ENCODE peak calls at places on chromosome 5, in ten cellular contexts. N, X, A, P, S, I, J, F, Y and E are unnamed samples.

GRCh38 chr5:329106-329757 is 7.7 kb downstream of the AHRR start:
- DNase-seq in S (no peak), A (no peak), Y (peak), F (no peak), P (no peak), X (no peak), N (no peak), I (no peak), J (no peak), E (no peak)

GRCh38 chr5:55031492-55031891 is 7.4 kb downstream of the GZMK start:
- DNase-seq in S (no peak), P (no peak), N (no peak), J (no peak), F (no peak), X (no peak), I (no peak), Y (no peak), A (no peak), E (peak)

GRCh38 chr5:150789943-150790611 is 11.5 kb downstream of the SMIM3 start:
- DNase-seq in Y (peak), I (peak), X (no peak), A (peak), N (no peak), P (peak), J (peak), S (peak), F (no peak), E (peak)

GRCh38 chr5:71587709-71588532 is 781 bp downstream of the MCCC2 start:
- DNase-seq in P (peak), F (no peak), X (no peak), S (no peak), J (no peak), A (no peak), I (peak), N (no peak), Y (no peak), E (peak)

GRCh38 chr5:127337876-127338275 is 47.3 kb downstream of the MEGF10 start:
- DNase-seq in P (no peak), X (no peak), I (peak), J (no peak), F (no peak), S (no peak), N (no peak), Y (no peak), A (no peak), E (no peak)

GRCh38 chr5:109880907-109881685 is 191.4 kb downstream of the MAN2A1 start:
- DNase-seq in S (no peak), X (no peak), Y (no peak), J (no peak), N (no peak), A (no peak), I (no peak), F (no peak), P (no peak), E (peak)

GRCh38 chr5:58887721-58888409 is 305.0 kb downstream of the RAB3C start:
- DNase-seq in N (peak), S (no peak), Y (peak), J (no peak), X (no peak), I (no peak), P (no peak), F (peak), A (peak), E (peak)

GRCh38 chr5:176730815-176731475 is 79.4 kb upstream of the UNC5A start:
- DNase-seq in F (no peak), Y (no peak), X (no peak), J (no peak), I (no peak), S (no peak), P (no peak), N (no peak), A (no peak), E (no peak)

GRCh38 chr5:133232011-133232410 is 180.2 kb downstream of the HSPA4 start:
- DNase-seq in A (no peak), X (no peak), P (no peak), F (peak), S (peak), Y (no peak), I (no peak), N (no peak), J (peak), E (no peak)

GRCh38 chr5:151682240-151682639 is 4.5 kb downstream of the SPARC start:
- DNase-seq in J (no peak), Y (peak), P (no peak), I (no peak), A (peak), N (no peak), S (no peak), F (no peak), X (no peak), E (peak)

GRCh38 chr5:179793470-179794139 is at the start of gene LTC4S:
- DNase-seq in Y (peak), S (peak), N (peak), I (no peak), F (peak), P (no peak), A (peak), X (no peak), J (no peak), E (peak)

GRCh38 chr5:111553889-111554288 is 41.6 kb upstream of the STARD4 start:
- DNase-seq in Y (no peak), J (no peak), I (no peak), A (no peak), X (no peak), N (no peak), S (no peak), F (no peak), P (no peak), E (no peak)

GRCh38 chr5:116864157-116864837 is 289.7 kb upstream of the SEMA6A start:
- DNase-seq in P (peak), S (no peak), A (no peak), F (no peak), Y (no peak), I (peak), J (peak), N (no peak), X (peak), E (peak)

GRCh38 chr5:43514471-43514815 is 505 bp downstream of the C5orf34 start:
- DNase-seq in Y (peak), P (no peak), J (no peak), F (no peak), N (no peak), I (peak), A (peak), X (no peak), S (no peak), E (peak)

GRCh38 chr5:149314571-149315111 is 30.7 kb upstream of the GRPEL2 start:
- DNase-seq in X (no peak), P (no peak), Y (no peak), A (no peak), F (no peak), J (no peak), S (no peak), I (no peak), N (no peak), E (no peak)
- TF ChIP-seq CTCF in X (no peak), P (peak), Y (no peak), A (no peak), F (no peak), J (no peak), S (no peak), I (peak), N (no peak), E (no peak)

DNA sequence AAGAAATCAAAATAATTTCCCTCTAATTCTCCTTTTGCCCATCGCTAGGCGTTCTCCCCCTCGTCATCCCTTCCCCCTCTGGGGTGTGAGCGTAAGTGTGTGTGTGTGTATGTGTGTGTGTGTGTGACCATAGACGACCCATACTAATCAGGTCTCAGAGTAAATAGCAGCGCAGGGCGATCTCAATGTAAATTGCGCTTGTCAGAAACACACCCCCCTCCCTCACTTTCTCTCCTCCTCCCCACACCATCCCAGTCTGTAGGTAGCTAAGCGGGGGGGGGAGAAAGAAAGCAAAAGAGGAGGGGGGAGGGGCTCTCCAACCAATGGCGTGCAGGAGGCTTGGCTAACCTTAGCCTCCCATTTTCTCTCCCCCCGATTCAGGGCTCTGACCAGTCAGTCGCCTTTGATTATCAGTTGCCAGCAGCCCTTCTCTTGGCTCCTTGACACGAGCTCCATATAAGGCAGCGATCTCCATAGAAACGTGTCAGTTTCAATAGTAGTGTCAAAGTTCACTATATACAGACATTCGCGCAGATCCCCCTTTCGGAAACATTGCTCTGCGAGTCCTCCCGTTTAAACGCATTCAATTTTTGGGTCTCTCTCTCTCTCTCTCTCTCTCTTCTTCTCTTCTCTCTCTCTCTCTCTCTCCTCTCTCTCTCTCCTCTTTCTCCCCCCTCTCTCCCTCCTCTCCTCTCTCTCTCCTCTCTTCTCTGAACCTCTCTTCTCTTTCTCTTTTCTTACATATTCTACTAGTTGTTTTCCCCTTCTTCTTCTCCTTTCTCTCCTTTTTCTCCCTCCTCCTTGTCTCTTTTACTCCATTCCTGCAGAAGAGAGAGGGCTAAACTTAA is at the start of gene NR2F1:
- DNase-seq in X (peak), I (peak), S (peak), F (no peak), N (no peak), A (peak), Y (peak), P (peak), J (peak), E (peak)
- TF ChIP-seq CTCF in X (no peak), I (no peak), S (peak), F (no peak), N (no peak), A (no peak), Y (no peak), P (no peak), J (no peak), E (peak)

GRCh38 chr5:57420821-57421220 is 61.8 kb downstream of the ACTBL2 start:
- DNase-seq in S (no peak), P (no peak), I (no peak), N (no peak), J (no peak), F (no peak), A (no peak), X (no peak), Y (no peak), E (peak)

GRCh38 chr5:57417320-57417719 is 65.3 kb downstream of the ACTBL2 start:
- DNase-seq in I (no peak), F (no peak), Y (no peak), A (no peak), S (no peak), X (no peak), N (no peak), J (no peak), P (no peak), E (no peak)

GRCh38 chr5:57414857-57415256 is 67.8 kb downstream of the ACTBL2 start:
- DNase-seq in Y (no peak), P (no peak), X (no peak), I (no peak), N (no peak), F (no peak), S (no peak), A (no peak), J (no peak), E (no peak)

GRCh38 chr5:57416246-57416996 is 66.2 kb downstream of the ACTBL2 start:
- DNase-seq in N (no peak), S (no peak), A (peak), P (no peak), Y (peak), F (no peak), J (no peak), I (no peak), X (no peak), E (peak)

DNA sequence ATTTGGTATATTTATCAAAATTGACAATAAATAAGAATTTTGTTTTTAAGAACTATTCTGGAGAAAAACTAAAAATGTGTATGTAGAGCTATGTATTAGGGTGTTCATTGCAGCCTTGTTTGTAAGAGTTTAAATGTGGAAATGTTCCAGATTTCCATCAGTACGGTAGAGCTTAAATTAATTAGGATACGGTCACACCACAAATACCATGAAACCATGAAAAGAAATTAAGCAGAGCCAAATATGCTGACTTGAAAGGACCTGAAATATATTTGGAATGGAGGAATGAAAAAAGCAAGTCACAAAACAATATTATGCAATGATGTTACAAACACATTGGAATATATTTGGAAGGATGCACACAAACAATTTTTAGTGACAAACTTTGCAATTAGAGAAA is 64.6 kb downstream of the ACTBL2 start:
- DNase-seq in I (no peak), P (no peak), A (no peak), F (no peak), N (no peak), J (no peak), S (no peak), Y (no peak), X (no peak), E (no peak)
- TF ChIP-seq CTCF in I (no peak), P (no peak), A (no peak), F (no peak), N (no peak), J (no peak), S (no peak), Y (no peak), X (no peak), E (no peak)

GRCh38 chr5:103373576-103374472 is 115.3 kb downstream of the MACIR start:
- DNase-seq in Y (no peak), N (no peak), S (no peak), J (no peak), P (no peak), A (no peak), F (no peak), X (no peak), I (no peak), E (no peak)
- TF ChIP-seq CTCF in Y (no peak), N (no peak), S (no peak), J (no peak), P (no peak), A (no peak), F (no peak), X (no peak), I (no peak), E (no peak)

GRCh38 chr5:113340537-113340936 is 94.3 kb downstream of the TSSK1B start:
- DNase-seq in P (no peak), S (no peak), F (peak), Y (no peak), A (peak), X (no peak), I (peak), J (no peak), N (no peak), E (no peak)

GRCh38 chr5:113338628-113339027 is 96.2 kb downstream of the TSSK1B start:
- DNase-seq in F (no peak), N (no peak), P (no peak), X (no peak), I (no peak), S (no peak), A (peak), J (no peak), Y (peak), E (no peak)

GRCh38 chr5:113337515-113338140 is 97.2 kb downstream of the TSSK1B start:
- DNase-seq in N (no peak), F (no peak), P (no peak), I (no peak), A (peak), J (no peak), Y (peak), X (no peak), S (no peak), E (peak)

GRCh38 chr5:113331201-113331551 is 103.6 kb downstream of the TSSK1B start:
- DNase-seq in A (peak), J (no peak), F (no peak), Y (peak), N (no peak), I (no peak), X (no peak), S (no peak), P (no peak), E (peak)

GRCh38 chr5:113336975-113337374 is 97.8 kb downstream of the TSSK1B start:
- DNase-seq in Y (peak), S (no peak), J (peak), A (peak), P (peak), I (peak), F (no peak), N (no peak), X (no peak), E (peak)
- TF ChIP-seq CTCF in Y (peak), S (no peak), J (peak), A (peak), P (peak), I (peak), F (peak), N (peak), X (peak), E (peak)

GRCh38 chr5:173590436-173591299 is 25.8 kb downstream of the BOD1 start:
- DNase-seq in J (no peak), A (no peak), X (no peak), I (no peak), S (no peak), N (peak), F (no peak), P (no peak), Y (no peak), E (no peak)

GRCh38 chr5:173594061-173594460 is 22.4 kb downstream of the BOD1 start:
- DNase-seq in I (no peak), A (peak), N (no peak), P (no peak), X (no peak), Y (peak), F (no peak), S (no peak), J (no peak), E (no peak)

GRCh38 chr5:173591300-173591622 is 25.2 kb downstream of the BOD1 start:
- DNase-seq in A (no peak), F (no peak), Y (no peak), X (no peak), J (no peak), I (no peak), S (no peak), P (no peak), N (no peak), E (peak)

GRCh38 chr5:173595826-173596225 is 20.6 kb downstream of the BOD1 start:
- DNase-seq in J (no peak), Y (no peak), P (no peak), S (no peak), N (no peak), X (no peak), F (no peak), I (no peak), A (no peak), E (no peak)

GRCh38 chr5:173592050-173592669 is 24.3 kb downstream of the BOD1 start:
- DNase-seq in I (peak), X (no peak), S (no peak), J (no peak), F (no peak), Y (no peak), A (peak), N (no peak), P (peak), E (peak)
- TF ChIP-seq CTCF in I (peak), X (peak), S (peak), J (peak), F (peak), Y (peak), A (peak), N (peak), P (peak), E (peak)

DNA sequence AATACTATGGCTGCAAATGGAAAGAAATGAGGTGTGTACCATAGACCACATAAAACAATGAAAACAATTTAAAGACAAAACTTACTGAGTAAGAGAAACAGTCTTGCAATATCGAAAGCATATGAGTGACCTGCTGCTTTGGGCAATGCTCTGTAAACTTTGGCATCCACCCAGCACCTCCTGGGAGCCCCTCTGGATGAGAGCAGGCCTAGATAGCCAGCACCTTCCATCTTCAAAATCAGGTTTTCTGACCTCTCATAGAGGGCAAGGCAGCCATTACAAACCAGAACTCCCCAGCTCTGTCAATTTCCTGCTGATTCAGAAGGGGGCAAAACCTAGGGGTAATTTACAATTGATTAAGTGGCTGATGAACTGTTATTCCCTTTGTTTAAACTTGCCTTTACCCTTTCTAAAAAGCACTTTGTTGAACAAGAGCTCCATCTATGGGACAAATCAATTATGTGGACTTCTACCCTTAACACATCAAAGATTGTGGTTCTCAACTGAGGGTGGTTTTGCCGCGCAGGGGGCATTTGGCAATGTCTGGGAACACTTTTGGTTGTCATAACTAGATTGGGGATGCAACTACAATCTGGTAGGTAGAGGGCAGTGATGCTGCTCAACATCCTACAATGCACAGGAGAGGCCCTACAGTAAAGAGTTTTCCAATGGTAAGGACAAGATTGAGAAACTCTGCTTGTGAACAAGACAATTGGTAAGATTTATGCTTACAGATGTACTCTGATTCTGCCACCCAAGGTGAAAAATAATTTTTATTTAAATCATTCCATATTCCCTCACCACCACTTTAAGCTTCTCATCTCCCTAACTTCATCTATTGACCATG is 184.2 kb downstream of the MARCHF11 start:
- DNase-seq in F (no peak), Y (peak), S (no peak), N (no peak), X (peak), P (peak), I (peak), J (no peak), A (peak), E (peak)
- TF ChIP-seq CTCF in F (peak), Y (peak), S (no peak), N (peak), X (peak), P (peak), I (peak), J (no peak), A (peak), E (peak)

DNA sequence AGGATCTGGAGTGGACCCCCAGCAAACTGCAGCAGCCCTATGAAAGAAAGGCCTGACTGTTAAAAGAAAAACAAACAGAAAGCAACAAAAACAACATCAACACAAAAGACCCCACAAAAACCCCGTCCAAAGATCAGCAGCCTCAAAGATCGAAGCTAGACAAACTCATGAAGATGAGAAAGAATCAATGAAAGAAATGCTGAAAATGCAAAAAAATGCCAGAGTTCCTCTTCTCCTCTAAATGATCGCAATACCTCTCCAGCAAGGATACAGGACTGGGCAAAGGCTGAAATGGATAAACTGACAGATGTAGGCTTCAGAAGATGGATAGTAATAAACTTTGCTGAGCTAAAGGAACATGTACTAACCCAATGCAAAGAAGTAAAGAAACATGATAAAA is 526.3 kb upstream of the DAB2 start:
- DNase-seq in Y (no peak), A (no peak), I (no peak), P (no peak), X (no peak), S (no peak), F (no peak), N (no peak), J (no peak), E (no peak)
- TF ChIP-seq CTCF in Y (no peak), A (no peak), I (no peak), P (no peak), X (no peak), S (no peak), F (no peak), N (no peak), J (no peak), E (no peak)